ENCODE peak calls at places on chromosomes 7 and 10, in six cellular contexts. Q is transverse colon, F is Panc1, T is esophagus muscularis mucosa, X is GM12891, P is sigmoid colon. Z is an unnamed sample.

GRCh38 chr7:47424523-47424922 is 157.4 kb downstream of the TNS3 start:
- DNase-seq in T (no peak), Q (no peak), P (peak), F (no peak), X (no peak), Z (no peak)

GRCh38 chr10:28796606-28797512 is 119.5 kb downstream of the BAMBI start:
- DNase-seq in F (no peak), Q (peak), T (no peak), X (no peak), P (no peak), Z (no peak)

GRCh38 chr7:479948-480499 is 39.6 kb downstream of the PDGFA start:
- DNase-seq in X (no peak), T (no peak), F (no peak), P (peak), Q (no peak), Z (no peak)

GRCh38 chr7:70733115-70733514 is 398.8 kb upstream of the GALNT17 start:
- DNase-seq in P (no peak), X (no peak), Q (no peak), F (no peak), T (no peak), Z (no peak)

GRCh38 chr10:8298871-8299570 is 244.5 kb downstream of the GATA3 start:
- DNase-seq in F (no peak), Q (no peak), T (no peak), X (no peak), P (no peak), Z (no peak)

GRCh38 chr10:133242611-133243356 is 5.1 kb downstream of the VENTX start:
- DNase-seq in T (no peak), X (no peak), P (no peak), F (no peak), Q (no peak), Z (no peak)

GRCh38 chr10:34124522-34125035 is 690.5 kb downstream of the PARD3 start:
- DNase-seq in X (no peak), P (no peak), F (peak), T (peak), Q (no peak), Z (no peak)

GRCh38 chr7:137109966-137110930 is 233.3 kb downstream of the PTN start:
- DNase-seq in P (no peak), Q (no peak), X (no peak), T (no peak), F (no peak), Z (no peak)

GRCh38 chr7:22113041-22113440 is 167.3 kb upstream of the CDCA7L start:
- DNase-seq in X (no peak), F (no peak), Q (no peak), P (no peak), T (no peak), Z (no peak)

GRCh38 chr10:34080485-34081346 is 734.4 kb downstream of the PARD3 start:
- DNase-seq in Q (no peak), X (no peak), T (peak), P (peak), F (no peak), Z (no peak)

GRCh38 chr10:44369296-44369695 is 15.6 kb downstream of the CXCL12 start:
- DNase-seq in Q (no peak), F (no peak), P (no peak), T (no peak), X (no peak), Z (no peak)

GRCh38 chr10:50739618-50740350 is at the start of gene ASAH2B:
- DNase-seq in Q (peak), F (peak), P (peak), T (peak), X (peak), Z (peak)

GRCh38 chr10:103202319-103202718 is 9.2 kb upstream of the NT5C2 start:
- DNase-seq in P (no peak), T (no peak), F (no peak), X (no peak), Q (no peak), Z (no peak)

GRCh38 chr7:10703981-10704380 is 269.7 kb upstream of the PHF14 start:
- DNase-seq in F (no peak), P (no peak), Q (no peak), X (no peak), T (no peak), Z (no peak)

GRCh38 chr7:20998309-20998708 is 211.6 kb upstream of the SP8 start:
- DNase-seq in T (no peak), X (no peak), F (no peak), Q (peak), P (no peak), Z (no peak)

GRCh38 chr7:30531286-30531685 is 26.7 kb upstream of the GGCT start:
- DNase-seq in X (no peak), Q (no peak), T (no peak), P (no peak), F (no peak), Z (no peak)

GRCh38 chr10:6363516-6363915 is 160.8 kb downstream of the PFKFB3 start:
- DNase-seq in Q (no peak), F (no peak), X (no peak), T (peak), P (no peak), Z (no peak)

GRCh38 chr7:1940402-1940786 is 270.3 kb downstream of the ELFN1 start:
- DNase-seq in T (no peak), Q (peak), F (no peak), X (peak), P (peak), Z (no peak)

GRCh38 chr7:40175725-40176510 is 41.1 kb downstream of the SUGCT start:
- DNase-seq in Q (no peak), X (no peak), P (no peak), F (no peak), T (no peak), Z (no peak)

GRCh38 chr7:140888087-140888486 is 36.6 kb downstream of the BRAF start:
- DNase-seq in X (no peak), T (no peak), Q (no peak), F (no peak), P (no peak), Z (no peak)
- TF ChIP-seq POLR2AphosphoS5 in X (no peak), T (no peak), Q (no peak), F (no peak), P (no peak), Z (no peak)

DNA sequence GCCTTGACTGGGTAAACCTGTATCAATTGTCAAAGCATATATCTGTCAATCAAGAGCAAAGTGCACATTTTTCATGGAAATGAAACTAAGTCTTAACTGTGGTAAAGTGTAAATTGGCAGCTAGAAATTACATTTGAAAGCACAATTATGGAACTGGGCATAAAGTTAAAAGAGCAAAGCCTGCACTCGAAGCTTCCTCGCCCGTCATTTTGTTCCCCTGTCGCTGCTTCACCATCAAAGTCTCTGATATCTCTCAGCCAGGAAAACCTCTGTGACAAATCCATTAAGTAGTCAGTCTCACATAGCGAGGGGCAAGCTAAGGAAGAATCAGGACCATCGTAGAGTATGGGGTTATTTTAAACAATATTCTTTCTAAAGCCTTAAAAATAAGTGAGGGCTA is 27.9 kb downstream of the PON1 start:
- DNase-seq in F (no peak), Q (no peak), X (no peak), P (no peak), T (no peak), Z (no peak)
- TF ChIP-seq POLR2AphosphoS5 in F (no peak), Q (no peak), X (no peak), P (no peak), T (no peak), Z (no peak)

GRCh38 chr10:115654961-115655360 is 561.8 kb downstream of the ATRNL1 start:
- DNase-seq in X (no peak), F (no peak), T (no peak), P (no peak), Q (no peak), Z (no peak)
- TF ChIP-seq POLR2AphosphoS5 in X (no peak), F (no peak), T (no peak), P (no peak), Q (no peak), Z (no peak)

DNA sequence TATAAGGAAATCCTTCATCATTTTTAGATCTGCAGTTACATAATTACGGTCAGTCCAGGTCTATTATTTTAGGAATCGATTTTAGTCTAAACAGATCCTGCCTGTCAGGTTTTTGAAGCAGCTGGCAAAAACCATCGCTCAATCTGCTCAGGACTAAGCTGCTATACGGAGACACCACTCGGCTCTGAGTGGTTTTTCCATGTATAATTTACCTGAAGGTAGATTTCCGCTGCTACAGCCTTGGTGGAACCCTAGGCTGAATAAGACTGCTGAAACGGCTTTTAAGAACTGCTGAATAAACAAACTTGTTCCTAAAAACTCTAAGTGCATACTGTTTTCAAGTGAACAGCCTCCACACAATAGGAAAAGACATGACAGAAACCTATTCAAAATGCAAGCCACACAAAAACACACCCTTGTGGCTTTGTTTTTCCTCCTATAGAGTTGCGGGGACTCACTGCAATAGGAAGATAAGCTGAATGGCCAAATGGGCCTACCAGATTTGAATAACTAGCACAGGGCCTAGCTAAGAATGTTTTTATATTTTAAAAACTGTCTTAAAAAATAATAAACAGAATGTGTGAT is 117.2 kb downstream of the UBE2H start:
- DNase-seq in Q (no peak), P (no peak), T (peak), F (no peak), X (no peak), Z (no peak)
- TF ChIP-seq POLR2AphosphoS5 in Q (no peak), P (no peak), T (no peak), F (no peak), X (no peak), Z (no peak)

DNA sequence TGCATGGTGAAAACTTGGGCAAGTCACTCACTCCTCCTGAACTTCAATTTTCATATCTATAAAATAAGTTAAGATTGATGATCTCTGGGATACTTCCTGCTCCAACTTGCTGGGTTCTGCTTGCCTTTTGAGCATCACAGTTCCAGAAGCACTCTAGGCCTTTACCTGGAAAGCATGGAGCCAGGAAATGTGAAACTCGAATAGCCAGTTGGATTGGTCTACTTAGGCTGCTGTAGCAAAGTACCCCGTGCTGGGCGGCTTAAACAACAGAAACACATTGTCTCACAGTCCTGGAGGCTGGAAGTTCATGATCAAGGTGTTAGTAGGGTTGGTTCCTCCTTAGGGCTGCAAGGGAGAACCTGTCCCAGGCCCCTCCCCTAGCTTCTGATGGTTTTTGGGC is 64.5 kb downstream of the NAMPT start:
- DNase-seq in F (no peak), T (no peak), P (no peak), Q (no peak), X (no peak), Z (no peak)
- TF ChIP-seq POLR2AphosphoS5 in F (no peak), T (no peak), P (no peak), Q (no peak), X (no peak), Z (no peak)

GRCh38 chr10:129193148-129193547 is 273.9 kb upstream of the MGMT start:
- DNase-seq in T (peak), Q (no peak), F (no peak), X (no peak), P (peak), Z (peak)
- TF ChIP-seq POLR2AphosphoS5 in T (no peak), Q (no peak), F (no peak), X (no peak), P (no peak), Z (no peak)

GRCh38 chr10:52440612-52441285 is 126.7 kb downstream of the DKK1 start:
- DNase-seq in T (no peak), F (no peak), X (no peak), Q (no peak), P (no peak), Z (peak)

GRCh38 chr10:52446391-52446790 is 132.3 kb downstream of the DKK1 start:
- DNase-seq in F (no peak), X (no peak), Q (no peak), P (no peak), T (no peak), Z (no peak)

GRCh38 chr10:52447931-52448353 is 133.9 kb downstream of the DKK1 start:
- DNase-seq in T (no peak), X (no peak), Q (no peak), P (no peak), F (no peak), Z (no peak)

GRCh38 chr10:52442576-52442975 is 128.5 kb downstream of the DKK1 start:
- DNase-seq in X (no peak), T (no peak), Q (no peak), F (peak), P (no peak), Z (no peak)

DNA sequence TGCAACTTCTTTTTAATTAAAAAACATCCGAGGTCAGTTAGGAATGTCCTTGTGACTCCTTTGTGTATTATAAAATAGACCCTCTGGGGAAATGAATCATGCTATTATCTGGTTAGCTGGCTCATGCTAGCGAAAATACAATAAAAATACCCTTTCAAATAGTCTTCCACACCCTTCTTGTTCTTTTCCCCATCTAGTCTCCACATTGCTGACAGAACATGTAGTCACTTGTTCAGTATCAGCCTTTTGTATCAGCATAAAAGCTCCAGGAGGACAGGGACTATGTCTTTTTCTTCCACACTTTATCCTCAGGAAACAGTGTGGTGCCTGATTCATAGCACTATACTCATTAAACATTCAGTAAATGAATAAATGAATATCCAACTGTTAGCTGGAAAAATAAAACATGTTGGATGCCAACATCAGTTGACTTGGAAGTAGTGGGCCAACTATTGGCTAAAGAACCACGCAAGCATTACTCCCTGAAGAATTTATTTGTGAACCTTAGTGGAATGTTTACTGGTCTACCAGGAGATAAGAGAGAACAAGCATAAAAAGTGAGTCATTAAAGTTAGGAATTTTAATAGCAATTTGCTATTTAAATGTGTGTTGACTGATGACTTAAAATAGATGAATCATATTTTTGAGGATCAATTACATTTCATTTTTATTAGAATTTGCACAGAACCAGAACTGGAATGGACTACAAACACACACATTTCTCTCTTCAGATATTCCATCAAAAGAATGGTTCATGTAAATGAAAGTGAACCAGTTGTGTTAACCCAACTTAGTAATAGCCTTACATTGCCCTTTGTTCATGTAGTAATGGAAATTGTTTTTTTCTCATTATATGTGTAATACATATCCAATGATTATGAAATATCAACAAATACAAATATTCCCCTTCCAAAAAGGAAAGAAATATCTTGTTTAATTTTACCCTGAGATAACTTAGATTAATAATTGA is 129.6 kb downstream of the DKK1 start:
- DNase-seq in Q (no peak), F (peak), X (no peak), P (no peak), T (no peak), Z (no peak)
- TF ChIP-seq POLR2AphosphoS5 in Q (no peak), F (peak), X (no peak), P (no peak), T (no peak), Z (no peak)

GRCh38 chr7:42493436-42494198 is 256.6 kb upstream of the GLI3 start:
- DNase-seq in P (peak), X (no peak), T (peak), F (no peak), Q (peak), Z (peak)
- TF ChIP-seq POLR2AphosphoS5 in P (no peak), X (no peak), T (peak), F (no peak), Q (peak), Z (no peak)

DNA sequence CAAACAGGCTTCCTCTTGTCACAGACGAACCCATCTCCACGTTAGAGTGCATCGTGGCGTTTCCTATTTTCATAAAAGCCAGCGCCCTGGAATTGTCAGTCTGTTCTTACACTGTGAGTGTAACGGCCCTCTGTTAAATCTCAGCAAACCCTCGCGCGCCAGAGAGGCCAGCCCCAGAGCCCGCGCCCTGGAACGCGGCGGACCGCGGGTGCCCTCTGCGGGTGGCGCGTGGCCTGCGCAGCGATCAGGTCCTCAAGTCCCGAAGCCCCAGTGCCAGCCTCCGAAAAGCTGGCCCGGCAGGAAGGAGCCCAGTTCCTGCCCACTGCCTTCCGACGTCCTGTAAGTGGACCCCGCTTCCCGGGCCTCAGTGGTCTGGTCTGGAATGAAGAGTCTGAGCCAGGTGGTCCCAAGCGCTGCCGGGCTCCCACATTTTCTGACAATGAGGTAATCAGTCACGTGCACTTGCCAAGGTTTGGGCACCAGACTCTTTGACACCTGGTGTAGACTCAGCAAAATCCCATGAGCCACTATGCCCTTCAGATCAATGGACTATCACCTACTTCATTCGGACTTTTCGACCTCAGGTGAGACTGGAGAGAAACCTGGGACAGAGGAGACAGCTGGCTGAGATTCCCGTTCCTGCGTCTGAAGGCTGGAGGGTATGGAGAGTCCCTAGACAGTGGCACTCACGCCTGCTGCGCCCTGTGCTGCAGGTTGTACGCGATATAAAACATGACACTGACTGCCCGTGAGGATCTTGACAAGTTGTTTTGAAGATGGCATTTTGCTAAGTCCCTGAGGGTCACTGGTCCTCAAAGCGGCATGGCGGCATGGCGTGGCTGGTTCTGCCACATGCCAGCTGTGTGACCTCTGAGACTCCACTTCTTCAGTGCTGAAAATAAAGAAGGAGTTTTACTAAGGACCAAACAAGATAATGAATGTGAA is 109.4 kb upstream of the LANCL2 start:
- DNase-seq in P (peak), T (no peak), X (peak), F (peak), Q (peak), Z (peak)
- TF ChIP-seq POLR2AphosphoS5 in P (no peak), T (peak), X (no peak), F (peak), Q (peak), Z (no peak)

Z was measured in GM23338.